ENCODE peak calls at places on chromosomes 16 and 17, in five cellular contexts. V is body of pancreas, C is small intestine, D is OCI-LY7, E is transverse colon. O is an unnamed sample.

GRCh38 chr16:81784042-81784785 is 5.1 kb downstream of the PLCG2 start:
- DNase-seq in V (no peak), C (peak; percentile 92), D (peak; percentile 87), E (peak; percentile 34), O (no peak)

GRCh38 chr17:70862295-70862694 is 693.0 kb downstream of the KCNJ2 start:
- DNase-seq in V (no peak), C (no peak), D (no peak), E (no peak), O (no peak)

GRCh38 chr17:69314246-69315030 is 12.5 kb downstream of the ABCA5 start:
- DNase-seq in V (no peak), C (no peak), D (no peak), E (no peak), O (no peak)

GRCh38 chr16:57607676-57608461 is 20.6 kb upstream of the ADGRG1 start:
- DNase-seq in V (no peak), C (no peak), D (no peak), E (no peak), O (no peak)

GRCh38 chr17:79980246-79981043 is 55.2 kb downstream of the TBC1D16 start:
- DNase-seq in V (peak; percentile 5), C (no peak), D (no peak), E (no peak), O (no peak)

GRCh38 chr17:4678448-4679026 is 25.4 kb downstream of the PELP1 start:
- DNase-seq in V (no peak), C (no peak), D (no peak), E (no peak), O (no peak)

GRCh38 chr17:8823279-8823678 is 24.1 kb upstream of the MFSD6L start:
- DNase-seq in V (no peak), C (no peak), D (no peak), E (no peak), O (no peak)

GRCh38 chr17:29682987-29683386 is 60.3 kb upstream of the CORO6 start:
- DNase-seq in V (no peak), C (peak; percentile 14), D (no peak), E (no peak), O (no peak)

GRCh38 chr17:69523252-69523861 is 108.9 kb downstream of the MAP2K6 start:
- DNase-seq in V (peak; percentile 41), C (peak; percentile 76), D (peak; percentile 71), E (no peak), O (no peak)

GRCh38 chr17:17885029-17885351 is 48.2 kb upstream of the SREBF1 start:
- DNase-seq in V (no peak), C (no peak), D (no peak), E (no peak), O (no peak)

GRCh38 chr16:12090162-12090552 is 113.6 kb downstream of the SNX29 start:
- DNase-seq in V (no peak), C (no peak), D (no peak), E (no peak), O (no peak)

DNA sequence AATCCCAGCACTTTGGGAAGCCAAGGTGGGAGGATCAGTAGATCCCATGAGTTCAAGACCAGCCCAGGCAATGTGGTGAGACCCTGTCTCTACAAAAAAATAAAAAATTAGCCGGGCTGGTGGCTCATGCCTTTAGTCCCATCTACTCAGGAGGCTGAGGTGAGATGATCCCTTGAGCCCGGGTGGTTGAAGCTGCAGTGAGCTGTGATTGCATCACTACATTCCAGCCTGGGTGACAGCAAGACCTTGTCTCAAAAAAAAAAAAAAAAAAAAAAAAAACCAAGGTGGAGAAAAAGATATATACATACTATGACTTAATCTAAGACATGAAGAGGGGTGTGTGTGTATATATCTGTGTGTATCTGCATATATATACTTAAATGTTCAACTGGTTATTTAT is 26.7 kb downstream of the BBS2 start:
- DNase-seq in V (no peak), C (no peak), D (no peak), E (no peak), O (no peak)
- H3K4me1 ChIP-seq in V (no peaks in the 10 kb centered on the region), C (no peaks in the 10 kb centered on the region), D (peaks cover 13% of the 10 kb centered on the region), E (no peaks in the 10 kb centered on the region), O (no peaks in the 10 kb centered on the region)

DNA sequence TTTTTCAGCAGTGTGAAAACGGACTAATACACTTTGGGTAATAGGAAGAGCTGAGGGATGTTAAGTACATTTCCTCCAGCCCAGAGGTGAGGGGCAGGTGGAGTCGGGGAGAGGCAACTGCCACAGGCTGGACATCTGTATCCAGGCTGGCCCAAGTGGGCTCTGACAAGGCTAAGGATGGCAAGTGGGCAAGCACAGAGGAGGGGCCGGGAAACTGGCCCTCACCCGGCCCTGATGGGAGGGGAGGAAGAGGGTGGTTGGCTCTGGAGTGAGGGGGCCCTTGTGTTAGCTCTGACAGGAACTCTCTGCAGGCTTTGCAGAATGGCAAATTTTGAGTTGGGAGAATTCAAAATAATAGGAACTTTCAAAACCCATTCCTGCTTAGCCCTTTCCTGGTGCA is 251.0 kb upstream of the TNRC6C start:
- DNase-seq in V (no peak), C (no peak), D (no peak), E (no peak), O (no peak)
- H3K9me3 ChIP-seq in V (no peaks in the 10 kb centered on the region), C (no peaks in the 10 kb centered on the region), D (peaks cover 16% of the 10 kb centered on the region), E (peaks cover 13% of the 10 kb centered on the region), O (peaks cover 9% of the 10 kb centered on the region)

GRCh38 chr16:51051671-51052070 is 99.4 kb downstream of the SALL1 start:
- DNase-seq in V (no peak), C (no peak), D (no peak), E (no peak), O (no peak)
- H3K4me3 ChIP-seq in V (no peak overlapping the region), C (no peak overlapping the region), D (no peak overlapping the region), E (no peak overlapping the region), O (no peak overlapping the region)

DNA sequence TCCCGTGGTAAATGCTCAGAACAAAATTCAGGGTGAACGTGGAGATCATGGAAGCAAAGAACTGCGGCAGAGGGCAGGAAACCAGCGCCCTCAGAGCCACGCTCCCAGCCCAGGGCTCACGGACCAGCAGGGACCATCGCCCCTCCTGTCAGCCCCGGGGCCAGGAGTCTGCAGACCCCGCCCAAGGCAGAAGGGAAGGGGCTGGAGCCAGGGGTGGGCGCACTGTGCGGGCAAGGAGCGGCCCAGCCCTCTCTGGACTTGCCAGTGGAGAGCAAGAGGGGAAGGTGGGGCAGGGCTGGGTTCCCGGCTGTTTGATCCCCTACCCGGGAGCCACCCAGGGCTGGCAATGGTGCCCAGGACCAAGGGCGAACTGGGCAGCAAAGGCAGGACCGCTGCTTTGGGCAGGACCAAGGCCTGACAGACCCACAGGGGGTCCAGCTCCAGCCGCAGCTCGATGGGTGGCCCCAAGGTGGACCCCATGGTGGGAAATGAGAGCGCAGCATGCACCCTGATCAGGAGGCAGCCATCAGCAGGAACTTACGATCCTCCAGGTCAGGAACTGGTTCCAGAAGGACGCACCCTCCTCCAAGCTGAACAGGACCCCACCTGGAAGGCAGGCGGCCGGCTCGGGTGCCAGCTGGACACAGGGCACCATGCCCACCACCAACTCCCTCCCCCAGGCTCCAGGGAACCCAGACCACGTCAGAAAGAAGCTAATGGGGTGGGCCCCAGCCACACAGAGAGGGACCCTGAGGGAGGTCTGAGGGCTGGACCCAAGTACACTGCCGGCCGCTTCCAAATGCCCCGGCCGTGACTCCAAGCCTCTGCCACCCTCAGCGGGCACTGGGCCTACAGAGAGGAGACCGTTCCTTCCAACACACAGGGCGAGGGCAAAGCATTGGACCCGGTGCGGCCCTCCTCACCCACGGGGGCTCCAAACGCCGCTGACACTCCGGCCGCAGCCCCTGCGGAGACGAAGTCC is 11.1 kb upstream of the CCDC154 start:
- DNase-seq in V (no peak), C (no peak), D (no peak), E (no peak), O (no peak)
- H3K4me1 ChIP-seq in V (no peaks in the 10 kb centered on the region), C (no peaks in the 10 kb centered on the region), D (peaks cover 9% of the 10 kb centered on the region), E (no peaks in the 10 kb centered on the region), O (no peaks in the 10 kb centered on the region)

GRCh38 chr17:52653014-52653413 is 494.5 kb upstream of the CA10 start:
- DNase-seq in V (no peak), C (no peak), D (no peak), E (no peak), O (no peak)
- H3K9me3 ChIP-seq in V (no peaks in the 10 kb centered on the region), C (no peaks in the 10 kb centered on the region), D (no peaks in the 10 kb centered on the region), E (no peaks in the 10 kb centered on the region), O (no peaks in the 10 kb centered on the region)

DNA sequence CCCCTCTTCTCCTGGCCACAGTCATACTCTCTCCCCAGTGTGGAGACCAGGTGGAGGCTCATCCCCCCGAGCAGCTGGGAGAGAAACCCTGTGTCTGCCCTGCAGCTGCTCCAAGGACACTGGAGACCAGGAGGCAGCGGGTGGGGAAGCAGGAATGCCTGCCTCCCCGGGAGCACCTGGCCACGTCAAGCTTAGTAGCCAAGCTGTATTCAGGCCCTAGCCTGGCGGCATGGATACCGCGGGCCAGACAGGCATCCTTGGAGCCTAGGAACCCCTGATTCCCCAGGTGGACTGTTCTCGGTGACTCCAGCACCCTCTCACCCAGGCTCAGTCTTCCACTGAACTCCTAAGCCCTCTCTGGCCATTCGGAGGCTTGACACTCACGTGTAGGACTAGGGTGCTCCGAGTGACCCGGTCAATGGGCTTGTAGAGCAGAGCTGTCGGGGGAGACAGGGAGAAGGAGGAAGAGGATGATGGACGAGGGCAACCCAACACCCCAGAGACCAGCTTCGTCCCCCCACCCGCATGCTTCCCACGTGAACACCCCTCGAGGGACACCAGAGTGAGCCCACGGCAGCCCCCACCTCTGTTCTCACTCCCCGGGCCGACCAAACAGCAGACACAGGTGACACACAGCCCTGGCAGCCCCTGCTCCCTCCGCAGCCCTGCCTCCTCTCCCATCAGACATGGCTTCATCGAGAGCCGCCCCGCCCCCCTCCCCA is 76.5 kb downstream of the TIMM22 start:
- DNase-seq in V (no peak), C (peak; percentile 23), D (no peak), E (no peak), O (peak; percentile 42)
- H3K4me3 ChIP-seq in V (no peak overlapping the region), C (no peak overlapping the region), D (no peak overlapping the region), E (no peak overlapping the region), O (no peak overlapping the region)

DNA sequence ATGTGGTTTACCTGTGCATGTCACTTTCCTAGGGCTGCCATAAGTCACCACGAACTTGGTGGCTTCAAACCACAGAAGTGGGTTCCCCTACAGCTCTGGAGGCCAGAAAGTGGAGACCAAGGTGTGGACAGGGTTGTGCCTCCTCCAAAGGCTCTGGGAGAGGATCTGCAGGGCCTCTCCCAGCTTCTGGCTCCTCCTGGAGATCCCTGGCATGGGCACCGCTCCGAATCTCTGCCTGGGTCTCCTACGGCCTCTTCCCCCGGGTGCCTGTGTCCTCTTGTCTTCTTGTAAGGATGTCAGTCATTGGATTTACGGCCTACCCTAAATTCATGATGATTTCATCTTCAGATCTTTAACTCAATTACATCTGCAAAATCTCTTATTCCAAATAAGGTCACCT is 2.5 kb upstream of the SRRM2 start:
- DNase-seq in V (no peak), C (no peak), D (no peak), E (no peak), O (no peak)
- H3K4me1 ChIP-seq in V (peaks cover 30% of the 10 kb centered on the region), C (no peaks in the 10 kb centered on the region), D (peaks cover 24% of the 10 kb centered on the region), E (peaks cover 14% of the 10 kb centered on the region), O (peaks cover 7% of the 10 kb centered on the region)